ENCODE peak calls at places on chromosomes 1 and 21, in six cellular contexts. S is Panc1, O is stomach, P is keratinocyte, G is K562, T is BJ. B is an unnamed sample.

GRCh38 chr21:14120091-14120734 is 90.5 kb downstream of the LIPI start:
- DNase-seq in S (peak; percentile 28), O (peak; percentile 53), P (no peak), G (peak; percentile 51), T (no peak), B (peak; percentile 75)

GRCh38 chr1:78297828-78298227 is 192.9 kb upstream of the PTGFR start:
- DNase-seq in S (no peak), O (no peak), P (no peak), G (no peak), T (no peak), B (no peak)

GRCh38 chr1:201192478-201192804 is 1.8 kb downstream of the IGFN1 start:
- DNase-seq in S (no peak), O (no peak), P (no peak), G (no peak), T (no peak), B (no peak)

GRCh38 chr1:205921559-205921887 is 21.7 kb downstream of the SLC26A9 start:
- DNase-seq in S (no peak), O (peak; percentile 24), P (no peak), G (no peak), T (no peak), B (no peak)

GRCh38 chr1:209600541-209600940 is 17.0 kb downstream of the CAMK1G start:
- DNase-seq in S (no peak), O (no peak), P (no peak), G (no peak), T (no peak), B (no peak)

GRCh38 chr1:61446531-61446991 is 278.4 kb downstream of the TM2D1 start:
- DNase-seq in S (no peak), O (no peak), P (no peak), G (peak; percentile 55), T (no peak), B (no peak)

GRCh38 chr21:33373451-33373850 is 29.8 kb upstream of the IFNGR2 start:
- DNase-seq in S (no peak), O (no peak), P (no peak), G (no peak), T (no peak), B (no peak)

GRCh38 chr1:42381424-42381673 is 757 bp downstream of the RIMKLA start:
- DNase-seq in S (no peak), O (no peak), P (no peak), G (no peak), T (no peak), B (no peak)

GRCh38 chr1:110150330-110151174 is at the start of gene SLC6A17:
- DNase-seq in S (no peak), O (no peak), P (no peak), G (peak; percentile 27), T (no peak), B (peak; percentile 81)

GRCh38 chr1:58764294-58764978 is 19.4 kb downstream of the JUN start:
- DNase-seq in S (no peak), O (no peak), P (no peak), G (no peak), T (peak; percentile 86), B (no peak)

GRCh38 chr1:107252271-107252670 is 111.4 kb downstream of the NTNG1 start:
- DNase-seq in S (no peak), O (no peak), P (no peak), G (no peak), T (no peak), B (no peak)

GRCh38 chr1:108816049-108816882 is 40.6 kb downstream of the AKNAD1 start:
- DNase-seq in S (peak; percentile 48), O (peak; percentile 45), P (no peak), G (peak; percentile 25), T (peak; percentile 88), B (peak; percentile 76)

GRCh38 chr1:40877681-40878080 is 15.5 kb upstream of the CITED4 start:
- DNase-seq in S (no peak), O (peak; percentile 44), P (peak; percentile 85), G (no peak), T (peak; percentile 61), B (peak; percentile 19)

GRCh38 chr1:232393010-232393833 is 236.7 kb downstream of the SIPA1L2 start:
- DNase-seq in S (no peak), O (no peak), P (no peak), G (no peak), T (no peak), B (no peak)

GRCh38 chr1:22342734-22343191 is 108.9 kb upstream of the ZBTB40 start:
- DNase-seq in S (no peak), O (no peak), P (no peak), G (no peak), T (no peak), B (no peak)

GRCh38 chr21:44337941-44338895 is 972 bp downstream of the CFAP410 start:
- DNase-seq in S (peak; percentile 17), O (peak; percentile 66), P (peak; percentile 17), G (peak; percentile 85), T (no peak), B (peak; percentile 69)
- H3K4me3 ChIP-seq in S (peak overlapping the region; percentile 33), O (peak overlapping the region; percentile 69), P (peak overlapping the region; percentile 37), G (peak overlapping the region; percentile 47), T (peak overlapping the region; percentile 53), B (peak overlapping the region; percentile 55)

GRCh38 chr1:18794561-18794960 is 64.9 kb downstream of the TAS1R2 start:
- DNase-seq in S (no peak), O (no peak), P (no peak), G (peak; percentile 65), T (no peak), B (peak; percentile 13)
- TF ChIP-seq CTCF in S (no peak), O (no peak), P (peak; percentile 22), G (peak; percentile 27), T (no peak), B (peak; percentile 35)

GRCh38 chr1:56510642-56511021 is 68.7 kb downstream of the PLPP3 start:
- DNase-seq in S (no peak), O (no peak), P (no peak), G (no peak), T (no peak), B (no peak)

GRCh38 chr1:56509713-56510641 is 69.4 kb downstream of the PLPP3 start:
- DNase-seq in S (no peak), O (no peak), P (no peak), G (peak; percentile 44), T (no peak), B (no peak)

GRCh38 chr1:56506951-56507437 is 72.4 kb downstream of the PLPP3 start:
- DNase-seq in S (no peak), O (no peak), P (peak; percentile 86), G (no peak), T (no peak), B (no peak)

GRCh38 chr1:56507925-56508522 is 71.3 kb downstream of the PLPP3 start:
- DNase-seq in S (no peak), O (peak; percentile 27), P (no peak), G (no peak), T (no peak), B (no peak)

GRCh38 chr1:56508523-56508983 is 70.8 kb downstream of the PLPP3 start:
- DNase-seq in S (no peak), O (peak; percentile 78), P (peak; percentile 28), G (no peak), T (no peak), B (peak; percentile 3)
- H3K36me3 ChIP-seq in S (no peaks in the 10 kb centered on the region), O (peaks cover 91% of the 10 kb centered on the region), P (no peaks in the 10 kb centered on the region), G (no peaks in the 10 kb centered on the region), T (peaks cover 38% of the 10 kb centered on the region), B (no peaks in the 10 kb centered on the region)

DNA sequence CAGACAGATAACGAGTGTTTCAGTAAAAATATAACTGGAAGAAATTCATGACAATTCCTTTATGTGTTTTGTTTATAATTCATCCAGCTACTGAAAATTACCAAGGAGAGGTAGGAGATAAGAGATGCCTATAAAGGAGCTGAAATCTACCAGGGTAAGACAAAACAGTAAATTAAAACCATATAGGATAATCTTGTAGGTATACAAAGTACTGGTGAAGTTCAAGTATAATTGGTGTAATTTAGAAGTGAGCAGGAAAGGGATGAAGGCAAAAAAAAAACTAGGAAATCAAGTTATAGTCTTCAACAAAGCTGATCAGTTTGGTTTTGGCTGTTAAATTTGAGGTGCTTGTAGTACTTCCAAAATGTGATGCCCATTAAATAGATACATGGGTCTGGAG is 1.2 kb upstream of the WARS2 start:
- DNase-seq in S (no peak), O (no peak), P (no peak), G (no peak), T (no peak), B (no peak)
- H3K4me3 ChIP-seq in S (peak overlapping the region; percentile 69), O (peak overlapping the region; percentile 61), P (no peak overlapping the region), G (peak overlapping the region; percentile 54), T (no peak overlapping the region), B (peak overlapping the region; percentile 83)

GRCh38 chr1:165287329-165287728 is 69.2 kb downstream of the LMX1A start:
- DNase-seq in S (no peak), O (no peak), P (no peak), G (no peak), T (no peak), B (no peak)

GRCh38 chr1:165288301-165289120 is 68.0 kb downstream of the LMX1A start:
- DNase-seq in S (no peak), O (no peak), P (no peak), G (no peak), T (no peak), B (peak; percentile 17)

GRCh38 chr1:165289556-165289955 is 67.0 kb downstream of the LMX1A start:
- DNase-seq in S (no peak), O (no peak), P (no peak), G (no peak), T (no peak), B (no peak)

GRCh38 chr1:165287781-165288180 is 68.7 kb downstream of the LMX1A start:
- DNase-seq in S (no peak), O (no peak), P (no peak), G (no peak), T (no peak), B (no peak)

DNA sequence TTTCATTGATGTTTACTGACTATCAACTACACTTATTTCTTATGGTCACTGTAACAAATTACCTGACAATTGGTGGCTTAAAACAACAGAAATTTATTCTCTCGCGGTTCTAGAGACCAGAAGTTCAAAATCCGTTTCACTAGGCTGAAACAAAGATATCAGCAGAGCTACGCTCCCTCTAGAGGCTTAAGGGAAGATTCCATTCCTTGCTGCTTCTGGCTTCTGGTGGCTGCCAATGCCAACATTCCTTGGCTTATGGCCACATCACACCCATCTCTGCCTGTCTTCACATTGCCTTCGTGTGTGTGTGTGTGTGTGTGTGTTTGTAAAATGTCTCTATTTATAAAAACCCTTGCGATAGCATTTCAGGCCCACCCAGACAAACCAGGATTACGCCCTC is 66.4 kb downstream of the LMX1A start:
- DNase-seq in S (no peak), O (no peak), P (no peak), G (no peak), T (no peak), B (no peak)
- TF ChIP-seq CTCF in S (peak; percentile 53), O (no peak), P (peak; percentile 15), G (no peak), T (no peak), B (peak; percentile 8)

GRCh38 chr1:244419004-244419403 is 32.7 kb downstream of the ADSS2 start:
- DNase-seq in S (no peak), O (no peak), P (no peak), G (no peak), T (no peak), B (no peak)
- H3K36me3 ChIP-seq in S (peaks cover 35% of the 10 kb centered on the region), O (peaks cover 93% of the 10 kb centered on the region), P (peaks cover 16% of the 10 kb centered on the region), G (peaks cover 97% of the 10 kb centered on the region), T (peaks cover 12% of the 10 kb centered on the region), B (peaks cover 85% of the 10 kb centered on the region)

B was measured in BE2C.